ENCODE peak calls at places on chromosomes 7 and 10, in five cellular contexts. One of them, this sample, is unnamed.

GRCh38 chr7:86815556-86815955 is 171.8 kb downstream of the GRM3 start:
- DNase-seq in GM10248: no peak
- DNase-seq in heart left ventricle: no peak
- DNase-seq in psoas muscle: no peak
- DNase-seq in activated B cell treated with CpG ODN at 0.5 μM for 24 hours: no peak
- DNase-seq in this sample: no peak

GRCh38 chr7:111752022-111752582 is 189.8 kb upstream of the IMMP2L start:
- DNase-seq in activated B cell treated with CpG ODN at 0.5 μM for 24 hours: no peak
- DNase-seq in GM10248: peak; percentile 57
- DNase-seq in heart left ventricle: peak; percentile 47
- DNase-seq in psoas muscle: peak; percentile 39
- DNase-seq in this sample: peak; percentile 78

GRCh38 chr7:5139998-5140397 is 50.0 kb upstream of the WIPI2 start:
- DNase-seq in psoas muscle: peak; percentile 21
- DNase-seq in heart left ventricle: no peak
- DNase-seq in activated B cell treated with CpG ODN at 0.5 μM for 24 hours: no peak
- DNase-seq in GM10248: peak; percentile 45
- DNase-seq in this sample: peak; percentile 53

GRCh38 chr10:62587011-62587410 is 212.8 kb downstream of the ZNF365 start:
- DNase-seq in psoas muscle: no peak
- DNase-seq in GM10248: no peak
- DNase-seq in heart left ventricle: no peak
- DNase-seq in activated B cell treated with CpG ODN at 0.5 μM for 24 hours: no peak
- DNase-seq in this sample: no peak

GRCh38 chr7:79361214-79361613 is 92.3 kb downstream of the MAGI2 start:
- DNase-seq in GM10248: no peak
- DNase-seq in activated B cell treated with CpG ODN at 0.5 μM for 24 hours: no peak
- DNase-seq in psoas muscle: no peak
- DNase-seq in heart left ventricle: no peak
- DNase-seq in this sample: no peak

GRCh38 chr10:121900443-121901174 is 27.2 kb downstream of the ATE1 start:
- DNase-seq in heart left ventricle: no peak
- DNase-seq in activated B cell treated with CpG ODN at 0.5 μM for 24 hours: no peak
- DNase-seq in GM10248: peak; percentile 60
- DNase-seq in psoas muscle: no peak
- DNase-seq in this sample: peak; percentile 5

GRCh38 chr7:150450491-150450992 is at the start of gene GIMAP8:
- DNase-seq in GM10248: peak; percentile 50
- DNase-seq in activated B cell treated with CpG ODN at 0.5 μM for 24 hours: no peak
- DNase-seq in psoas muscle: peak; percentile 49
- DNase-seq in heart left ventricle: peak; percentile 86
- DNase-seq in this sample: peak; percentile 78

GRCh38 chr7:29322023-29322712 is 127.6 kb downstream of the CHN2 start:
- DNase-seq in activated B cell treated with CpG ODN at 0.5 μM for 24 hours: no peak
- DNase-seq in psoas muscle: no peak
- DNase-seq in GM10248: no peak
- DNase-seq in heart left ventricle: no peak
- DNase-seq in this sample: no peak

GRCh38 chr7:37709631-37710509 is 26.3 kb downstream of the GPR141 start:
- DNase-seq in GM10248: peak; percentile 65
- DNase-seq in psoas muscle: no peak
- DNase-seq in heart left ventricle: no peak
- DNase-seq in activated B cell treated with CpG ODN at 0.5 μM for 24 hours: no peak
- DNase-seq in this sample: no peak

GRCh38 chr10:73398024-73398423 is 15.8 kb downstream of the ANXA7 start:
- DNase-seq in GM10248: no peak
- DNase-seq in psoas muscle: no peak
- DNase-seq in activated B cell treated with CpG ODN at 0.5 μM for 24 hours: no peak
- DNase-seq in heart left ventricle: no peak
- DNase-seq in this sample: no peak

GRCh38 chr7:68269410-68269809 is 1272.8 kb downstream of the TYW1 start:
- DNase-seq in psoas muscle: no peak
- DNase-seq in GM10248: no peak
- DNase-seq in heart left ventricle: no peak
- DNase-seq in activated B cell treated with CpG ODN at 0.5 μM for 24 hours: no peak
- DNase-seq in this sample: no peak

GRCh38 chr7:155224116-155224811 is 73.4 kb upstream of the INSIG1 start:
- DNase-seq in psoas muscle: no peak
- DNase-seq in heart left ventricle: no peak
- DNase-seq in activated B cell treated with CpG ODN at 0.5 μM for 24 hours: no peak
- DNase-seq in GM10248: no peak
- DNase-seq in this sample: no peak

GRCh38 chr10:79378383-79378646 is 31.0 kb downstream of the PPIF start:
- DNase-seq in heart left ventricle: no peak
- DNase-seq in GM10248: no peak
- DNase-seq in activated B cell treated with CpG ODN at 0.5 μM for 24 hours: no peak
- DNase-seq in psoas muscle: no peak
- DNase-seq in this sample: no peak

GRCh38 chr10:116707981-116708380 is 34.4 kb downstream of the HSPA12A start:
- DNase-seq in activated B cell treated with CpG ODN at 0.5 μM for 24 hours: no peak
- DNase-seq in GM10248: no peak
- DNase-seq in heart left ventricle: no peak
- DNase-seq in psoas muscle: no peak
- DNase-seq in this sample: no peak

GRCh38 chr7:142030294-142030693 is 34.6 kb downstream of the MGAM start:
- DNase-seq in psoas muscle: no peak
- DNase-seq in activated B cell treated with CpG ODN at 0.5 μM for 24 hours: no peak
- DNase-seq in GM10248: no peak
- DNase-seq in heart left ventricle: no peak
- DNase-seq in this sample: no peak

GRCh38 chr7:142025896-142026295 is 30.2 kb downstream of the MGAM start:
- DNase-seq in psoas muscle: no peak
- DNase-seq in GM10248: no peak
- DNase-seq in heart left ventricle: no peak
- DNase-seq in activated B cell treated with CpG ODN at 0.5 μM for 24 hours: no peak
- DNase-seq in this sample: no peak

DNA sequence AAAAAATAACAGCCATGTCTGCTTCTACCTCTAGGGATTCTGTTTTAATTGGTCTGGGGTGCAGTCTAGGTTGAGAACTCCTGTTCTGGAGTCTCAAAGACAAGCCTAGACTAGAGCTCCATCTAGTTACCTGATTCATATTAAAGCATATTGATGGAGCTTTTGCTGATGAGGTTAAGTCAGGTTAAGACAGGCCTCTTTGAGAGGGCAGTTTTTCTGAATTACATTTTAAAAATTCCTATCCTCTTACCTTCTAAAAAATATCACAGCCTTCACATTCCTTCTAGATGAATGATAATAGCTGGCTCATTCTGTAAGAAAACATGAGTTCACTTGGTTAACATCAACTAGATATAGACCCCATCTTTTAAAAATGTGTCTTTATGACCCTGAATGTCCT is 28.9 kb downstream of the MGAM start:
- DNase-seq in GM10248: no peak
- DNase-seq in activated B cell treated with CpG ODN at 0.5 μM for 24 hours: no peak
- DNase-seq in psoas muscle: no peak
- DNase-seq in heart left ventricle: no peak
- DNase-seq in this sample: no peak
- TF ChIP-seq CTCF in GM10248: no peak
- TF ChIP-seq CTCF in activated B cell treated with CpG ODN at 0.5 μM for 24 hours: no peak
- TF ChIP-seq CTCF in psoas muscle: no peak
- TF ChIP-seq CTCF in heart left ventricle: no peak
- TF ChIP-seq CTCF in this sample: no peak

GRCh38 chr7:144011458-144012230 is 11.5 kb downstream of the OR6B1 start:
- DNase-seq in heart left ventricle: no peak
- DNase-seq in psoas muscle: no peak
- DNase-seq in activated B cell treated with CpG ODN at 0.5 μM for 24 hours: no peak
- DNase-seq in GM10248: no peak
- DNase-seq in this sample: no peak
- TF ChIP-seq CTCF in heart left ventricle: no peak
- TF ChIP-seq CTCF in psoas muscle: no peak
- TF ChIP-seq CTCF in activated B cell treated with CpG ODN at 0.5 μM for 24 hours: no peak
- TF ChIP-seq CTCF in GM10248: peak; percentile 7
- TF ChIP-seq CTCF in this sample: no peak

DNA sequence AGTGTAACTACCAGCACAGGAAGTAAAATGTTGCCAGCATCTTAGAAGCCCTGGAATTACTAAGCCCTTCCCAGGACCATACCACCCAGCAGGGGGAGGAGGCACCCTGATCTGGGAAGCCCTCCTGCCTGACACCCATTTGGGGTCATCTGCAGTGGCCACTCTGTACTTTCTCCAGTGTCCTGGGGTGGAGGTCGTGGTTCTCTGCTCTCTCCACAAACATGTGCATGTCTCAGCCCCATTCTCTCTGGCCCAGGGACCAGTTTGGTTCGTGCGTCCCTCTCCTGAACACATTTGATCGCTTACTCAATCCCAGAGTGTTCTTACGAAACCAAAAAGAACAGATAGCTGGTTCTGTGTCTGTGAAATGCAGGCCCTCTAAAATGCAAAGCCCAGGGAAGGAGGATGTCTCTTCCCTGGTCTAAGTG is 9.4 kb upstream of the LRRC27 start:
- DNase-seq in GM10248: no peak
- DNase-seq in heart left ventricle: no peak
- DNase-seq in activated B cell treated with CpG ODN at 0.5 μM for 24 hours: no peak
- DNase-seq in psoas muscle: no peak
- DNase-seq in this sample: no peak
- TF ChIP-seq CTCF in GM10248: no peak
- TF ChIP-seq CTCF in heart left ventricle: no peak
- TF ChIP-seq CTCF in activated B cell treated with CpG ODN at 0.5 μM for 24 hours: no peak
- TF ChIP-seq CTCF in psoas muscle: no peak
- TF ChIP-seq CTCF in this sample: no peak

GRCh38 chr7:135150072-135150782 is 2.4 kb downstream of the TMEM140 start:
- DNase-seq in heart left ventricle: no peak
- DNase-seq in activated B cell treated with CpG ODN at 0.5 μM for 24 hours: no peak
- DNase-seq in psoas muscle: peak; percentile 38
- DNase-seq in GM10248: no peak
- DNase-seq in this sample: no peak

GRCh38 chr7:135151162-135151932 is 3.5 kb downstream of the TMEM140 start:
- DNase-seq in psoas muscle: no peak
- DNase-seq in heart left ventricle: no peak
- DNase-seq in GM10248: no peak
- DNase-seq in activated B cell treated with CpG ODN at 0.5 μM for 24 hours: no peak
- DNase-seq in this sample: no peak

GRCh38 chr7:135147341-135147898 is 452 bp upstream of the TMEM140 start:
- DNase-seq in heart left ventricle: no peak
- DNase-seq in psoas muscle: no peak
- DNase-seq in GM10248: no peak
- DNase-seq in activated B cell treated with CpG ODN at 0.5 μM for 24 hours: no peak
- DNase-seq in this sample: no peak

GRCh38 chr7:135143874-135144668 is 3.8 kb upstream of the TMEM140 start:
- DNase-seq in heart left ventricle: no peak
- DNase-seq in activated B cell treated with CpG ODN at 0.5 μM for 24 hours: no peak
- DNase-seq in psoas muscle: no peak
- DNase-seq in GM10248: no peak
- DNase-seq in this sample: no peak

GRCh38 chr7:135147899-135148721 is at the start of gene TMEM140:
- DNase-seq in heart left ventricle: peak; percentile 54
- DNase-seq in psoas muscle: no peak
- DNase-seq in activated B cell treated with CpG ODN at 0.5 μM for 24 hours: no peak
- DNase-seq in GM10248: peak; percentile 54
- DNase-seq in this sample: peak; percentile 74
- TF ChIP-seq CTCF in heart left ventricle: no peak
- TF ChIP-seq CTCF in psoas muscle: no peak
- TF ChIP-seq CTCF in activated B cell treated with CpG ODN at 0.5 μM for 24 hours: no peak
- TF ChIP-seq CTCF in GM10248: no peak
- TF ChIP-seq CTCF in this sample: no peak

GRCh38 chr7:20343211-20343610 is 12.5 kb downstream of the ITGB8 start:
- DNase-seq in GM10248: no peak
- DNase-seq in heart left ventricle: no peak
- DNase-seq in activated B cell treated with CpG ODN at 0.5 μM for 24 hours: no peak
- DNase-seq in psoas muscle: no peak
- DNase-seq in this sample: no peak
- TF ChIP-seq CTCF in GM10248: no peak
- TF ChIP-seq CTCF in heart left ventricle: no peak
- TF ChIP-seq CTCF in activated B cell treated with CpG ODN at 0.5 μM for 24 hours: no peak
- TF ChIP-seq CTCF in psoas muscle: no peak
- TF ChIP-seq CTCF in this sample: no peak

GRCh38 chr10:125739994-125740679 is 20.6 kb downstream of the EDRF1 start:
- DNase-seq in activated B cell treated with CpG ODN at 0.5 μM for 24 hours: no peak
- DNase-seq in GM10248: no peak
- DNase-seq in psoas muscle: no peak
- DNase-seq in heart left ventricle: no peak
- DNase-seq in this sample: no peak

GRCh38 chr10:125747417-125747816 is 27.9 kb downstream of the EDRF1 start:
- DNase-seq in psoas muscle: no peak
- DNase-seq in activated B cell treated with CpG ODN at 0.5 μM for 24 hours: no peak
- DNase-seq in heart left ventricle: no peak
- DNase-seq in GM10248: no peak
- DNase-seq in this sample: no peak

DNA sequence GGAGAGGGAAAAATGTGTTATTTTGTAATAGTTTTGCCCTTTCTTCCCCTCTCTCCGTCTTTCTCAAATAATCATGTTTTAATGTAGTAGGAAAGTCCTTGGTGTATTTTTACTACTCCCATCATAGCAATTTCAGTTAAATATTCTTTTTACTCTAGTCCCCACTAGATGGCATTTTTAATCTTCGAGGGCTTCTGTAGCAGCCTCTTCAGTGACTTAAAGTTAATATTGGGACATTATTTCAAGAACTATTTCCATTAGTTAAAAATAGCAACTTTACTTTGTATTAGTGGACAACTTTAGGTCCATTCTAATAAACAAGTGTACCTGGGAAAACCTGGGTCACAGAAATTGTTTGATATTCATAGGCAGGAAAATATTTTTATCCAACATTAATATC is 23.0 kb downstream of the EDRF1 start:
- DNase-seq in psoas muscle: no peak
- DNase-seq in GM10248: no peak
- DNase-seq in activated B cell treated with CpG ODN at 0.5 μM for 24 hours: no peak
- DNase-seq in heart left ventricle: no peak
- DNase-seq in this sample: no peak
- TF ChIP-seq CTCF in psoas muscle: no peak
- TF ChIP-seq CTCF in GM10248: no peak
- TF ChIP-seq CTCF in activated B cell treated with CpG ODN at 0.5 μM for 24 hours: no peak
- TF ChIP-seq CTCF in heart left ventricle: no peak
- TF ChIP-seq CTCF in this sample: no peak

DNA sequence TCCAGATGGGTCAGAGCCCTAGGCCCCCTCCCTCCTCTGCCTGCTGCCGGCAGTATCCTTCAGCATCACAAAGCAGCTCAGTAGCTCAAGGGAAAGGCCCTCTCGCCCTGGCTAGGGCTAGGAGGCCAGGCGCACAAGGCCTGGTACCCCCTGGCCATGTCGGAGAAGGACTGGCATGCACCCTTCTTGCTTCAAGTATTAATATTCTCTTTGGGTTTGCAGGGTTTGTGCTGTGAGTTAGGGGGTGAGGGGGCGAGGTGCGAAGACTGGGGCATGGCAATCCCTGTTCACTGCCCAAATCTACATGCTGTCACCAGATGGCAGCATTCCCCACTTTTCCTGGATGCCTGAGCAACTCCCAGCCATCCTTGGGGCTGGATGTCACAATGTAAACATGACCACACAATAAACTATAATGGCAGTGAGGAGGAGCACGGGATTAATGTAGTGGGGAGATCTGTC is 105.2 kb downstream of the NEURL1 start:
- DNase-seq in GM10248: peak; percentile 62
- DNase-seq in psoas muscle: peak; percentile 50
- DNase-seq in activated B cell treated with CpG ODN at 0.5 μM for 24 hours: no peak
- DNase-seq in heart left ventricle: no peak
- DNase-seq in this sample: peak; percentile 33
- TF ChIP-seq CTCF in GM10248: peak; percentile 57
- TF ChIP-seq CTCF in psoas muscle: peak; percentile 67
- TF ChIP-seq CTCF in activated B cell treated with CpG ODN at 0.5 μM for 24 hours: no peak
- TF ChIP-seq CTCF in heart left ventricle: peak; percentile 47
- TF ChIP-seq CTCF in this sample: no peak

GRCh38 chr10:106987362-106987761 is 177.1 kb downstream of the SORCS1 start:
- DNase-seq in psoas muscle: no peak
- DNase-seq in heart left ventricle: no peak
- DNase-seq in activated B cell treated with CpG ODN at 0.5 μM for 24 hours: no peak
- DNase-seq in GM10248: no peak
- DNase-seq in this sample: no peak
- TF ChIP-seq CTCF in psoas muscle: no peak
- TF ChIP-seq CTCF in heart left ventricle: no peak
- TF ChIP-seq CTCF in activated B cell treated with CpG ODN at 0.5 μM for 24 hours: no peak
- TF ChIP-seq CTCF in GM10248: no peak
- TF ChIP-seq CTCF in this sample: no peak